ENCODE peak calls at places on chromosomes 12 and 14, in four cellular contexts. Y is K562, V is GM12878, H is SK-N-SH. A is an unnamed sample.

GRCh38 chr12:42124764-42125371 is 19.8 kb downstream of the GXYLT1 start:
- DNase-seq in Y (no peak), V (no peak), H (no peak), A (no peak)

GRCh38 chr12:110345176-110345651 is 58.3 kb downstream of the ANAPC7 start:
- DNase-seq in Y (no peak), V (no peak), H (no peak), A (no peak)

GRCh38 chr14:52950410-52950897 is 396 bp downstream of the FERMT2 start:
- DNase-seq in Y (no peak), V (no peak), H (peak), A (peak)

GRCh38 chr14:102323102-102323501 is 3.6 kb downstream of the ZNF839 start:
- DNase-seq in Y (no peak), V (no peak), H (peak), A (peak)

GRCh38 chr14:61668267-61668666 is 27.0 kb upstream of the HIF1A start:
- DNase-seq in Y (no peak), V (no peak), H (no peak), A (no peak)

GRCh38 chr12:2891240-2892053 is 756 bp downstream of the TULP3 start:
- DNase-seq in Y (peak), V (no peak), H (peak), A (peak)

GRCh38 chr12:66405395-66405794 is 103.1 kb downstream of the HELB start:
- DNase-seq in Y (no peak), V (no peak), H (no peak), A (no peak)

GRCh38 chr14:30214456-30215090 is 286.9 kb upstream of the PRKD1 start:
- DNase-seq in Y (peak), V (peak), H (peak), A (no peak)

GRCh38 chr12:18373176-18373575 is 111.9 kb downstream of the PIK3C2G start:
- DNase-seq in Y (no peak), V (no peak), H (no peak), A (no peak)

GRCh38 chr14:100429537-100429936 is 106.4 kb downstream of the SLC25A47 start:
- DNase-seq in Y (no peak), V (no peak), H (no peak), A (no peak)

GRCh38 chr14:51087024-51087423 is 7.9 kb downstream of the TRIM9 start:
- DNase-seq in Y (peak), V (no peak), H (no peak), A (peak)

GRCh38 chr14:104650981-104651875 is 38.2 kb upstream of the INF2 start:
- DNase-seq in Y (no peak), V (no peak), H (no peak), A (no peak)

GRCh38 chr14:78399316-78399889 is 229.2 kb downstream of the NRXN3 start:
- DNase-seq in Y (peak), V (no peak), H (no peak), A (peak)

GRCh38 chr12:50569876-50570275 is 65.1 kb downstream of the DIP2B start:
- DNase-seq in Y (no peak), V (no peak), H (no peak), A (no peak)

GRCh38 chr12:51351913-51352532 is 5.5 kb upstream of the CELA1 start:
- DNase-seq in Y (peak), V (no peak), H (peak), A (peak)

GRCh38 chr12:46775796-46776195 is 50.0 kb downstream of the SLC38A4 start:
- DNase-seq in Y (no peak), V (no peak), H (no peak), A (no peak)

GRCh38 chr12:46771268-46771837 is 54.4 kb downstream of the SLC38A4 start:
- DNase-seq in Y (no peak), V (no peak), H (no peak), A (no peak)

GRCh38 chr12:46773537-46773936 is 52.3 kb downstream of the SLC38A4 start:
- DNase-seq in Y (no peak), V (no peak), H (no peak), A (no peak)

GRCh38 chr12:46777587-46777986 is 48.2 kb downstream of the SLC38A4 start:
- DNase-seq in Y (no peak), V (no peak), H (no peak), A (no peak)

DNA sequence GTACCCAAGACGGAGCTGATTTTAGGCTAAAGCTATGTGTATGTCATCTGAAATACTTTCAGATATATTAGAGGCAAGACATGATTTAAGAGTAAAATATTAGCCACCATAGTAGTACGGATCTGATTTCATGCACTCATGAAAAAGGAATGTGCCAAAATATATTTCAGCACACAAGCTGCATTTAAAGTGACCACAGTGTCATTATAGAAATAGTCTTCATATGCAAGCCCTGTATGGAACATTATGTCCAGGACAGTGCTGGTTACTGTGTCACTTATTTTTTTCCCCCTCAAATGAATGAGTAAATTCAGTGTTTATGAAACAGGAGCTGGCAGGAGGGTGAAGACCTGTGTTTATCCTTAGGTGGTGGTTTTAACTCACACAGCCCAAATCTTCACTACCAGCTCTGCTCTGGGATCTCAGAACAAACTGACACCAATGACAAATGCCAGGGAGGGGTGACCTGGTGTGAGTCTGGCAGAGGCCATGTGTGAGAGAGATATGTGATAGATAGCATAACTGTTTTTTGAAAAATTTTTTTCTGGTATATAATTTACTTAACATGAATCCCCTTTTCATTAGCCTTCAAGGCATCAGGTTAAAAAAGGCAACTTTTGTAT is 51.7 kb downstream of the SLC38A4 start:
- DNase-seq in Y (no peak), V (no peak), H (no peak), A (no peak)
- TF ChIP-seq USF1 in Y (no peak), V (no peak), H (no peak), A (no peak)

GRCh38 chr12:90963946-90964345 is 9.0 kb upstream of the CCER1 start:
- DNase-seq in Y (no peak), V (no peak), H (no peak), A (no peak)
- TF ChIP-seq USF1 in Y (no peak), V (no peak), H (no peak), A (no peak)

DNA sequence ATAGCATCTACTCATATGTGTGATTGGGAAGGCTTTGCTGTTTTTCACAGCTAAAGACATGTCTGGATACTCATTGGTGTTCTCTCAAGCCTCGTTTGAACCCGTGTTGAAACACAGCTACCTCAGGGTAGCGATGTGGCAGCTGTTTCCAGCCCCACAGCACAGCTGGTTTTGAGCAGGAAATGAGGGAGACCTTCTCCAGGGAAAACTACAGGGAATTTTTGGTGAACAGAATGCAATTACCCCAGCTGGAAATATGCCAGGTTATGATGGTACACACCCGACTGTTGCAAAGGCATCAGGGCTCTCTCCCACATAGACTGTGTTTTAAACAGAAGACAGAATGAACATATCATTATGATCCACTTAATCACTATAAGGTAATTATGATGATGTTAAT is 828.9 kb downstream of the VRK1 start:
- DNase-seq in Y (no peak), V (no peak), H (no peak), A (no peak)
- TF ChIP-seq USF1 in Y (no peak), V (no peak), H (no peak), A (no peak)

DNA sequence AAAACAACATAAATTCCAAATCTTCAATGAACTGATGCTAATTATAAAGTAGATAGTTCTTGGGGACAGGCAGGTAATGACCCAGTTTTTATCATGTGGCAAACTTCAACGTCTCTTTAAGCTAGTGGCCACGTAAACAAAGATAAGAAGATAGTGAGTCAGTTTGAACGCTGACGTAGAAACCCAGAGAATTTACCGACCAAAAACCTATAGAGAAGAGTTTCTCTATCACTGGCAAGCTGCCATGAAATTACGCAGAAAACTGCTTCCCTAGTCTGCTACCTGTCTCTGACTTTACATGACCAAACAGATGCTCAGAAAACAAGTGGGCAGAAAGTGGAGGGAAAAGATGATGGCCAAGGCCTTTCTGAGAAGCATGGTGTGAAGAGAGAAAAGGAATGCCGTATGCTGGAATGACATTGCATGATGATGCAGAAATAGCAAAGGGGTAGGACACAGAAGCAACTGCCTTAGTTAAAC is 136.3 kb downstream of the ITPR2 start:
- DNase-seq in Y (peak), V (no peak), H (no peak), A (no peak)
- TF ChIP-seq USF1 in Y (no peak), V (no peak), H (no peak), A (no peak)

GRCh38 chr14:60114881-60115280 is 23.2 kb downstream of the PCNX4 start:
- DNase-seq in Y (no peak), V (no peak), H (no peak), A (no peak)

GRCh38 chr14:60111732-60112131 is 20.0 kb downstream of the PCNX4 start:
- DNase-seq in Y (no peak), V (no peak), H (no peak), A (no peak)

DNA sequence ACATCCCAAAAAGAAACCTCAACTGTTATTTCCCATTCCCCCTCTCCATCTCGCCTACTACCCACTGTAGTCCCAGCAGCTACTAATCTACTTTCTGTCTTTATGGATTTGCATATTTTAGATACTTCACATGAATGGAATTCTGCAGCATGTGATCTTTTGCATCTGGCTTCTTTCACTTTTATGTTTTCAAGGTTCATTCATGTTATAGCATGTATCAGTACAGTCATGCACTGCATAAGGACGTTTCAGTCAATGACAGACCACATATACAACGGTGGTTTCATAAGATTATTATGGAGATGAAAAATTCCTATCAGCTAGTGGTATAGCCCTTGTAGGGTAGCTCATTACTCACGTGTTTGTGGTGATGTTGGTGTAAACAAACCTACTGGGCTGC is 24.5 kb downstream of the PCNX4 start:
- DNase-seq in Y (no peak), V (no peak), H (no peak), A (no peak)
- TF ChIP-seq USF1 in Y (no peak), V (no peak), H (no peak), A (no peak)

GRCh38 chr12:49501895-49502294 is 36.9 kb upstream of the KCNH3 start:
- DNase-seq in Y (no peak), V (no peak), H (no peak), A (no peak)

GRCh38 chr12:49502590-49502989 is 36.2 kb upstream of the KCNH3 start:
- DNase-seq in Y (no peak), V (no peak), H (no peak), A (no peak)

GRCh38 chr12:49507139-49507538 is 31.7 kb upstream of the KCNH3 start:
- DNase-seq in Y (no peak), V (no peak), H (no peak), A (no peak)

GRCh38 chr12:49505672-49506071 is 33.2 kb upstream of the KCNH3 start:
- DNase-seq in Y (no peak), V (no peak), H (no peak), A (no peak)

GRCh38 chr12:49503674-49504180 is 35.1 kb upstream of the KCNH3 start:
- DNase-seq in Y (no peak), V (no peak), H (no peak), A (no peak)
- TF ChIP-seq USF1 in Y (no peak), V (no peak), H (no peak), A (no peak)

GRCh38 chr12:123076604-123077297 is 74.1 kb downstream of the PITPNM2 start:
- DNase-seq in Y (no peak), V (no peak), H (peak), A (no peak)
- TF ChIP-seq USF1 in Y (no peak), V (no peak), H (no peak), A (no peak)

DNA sequence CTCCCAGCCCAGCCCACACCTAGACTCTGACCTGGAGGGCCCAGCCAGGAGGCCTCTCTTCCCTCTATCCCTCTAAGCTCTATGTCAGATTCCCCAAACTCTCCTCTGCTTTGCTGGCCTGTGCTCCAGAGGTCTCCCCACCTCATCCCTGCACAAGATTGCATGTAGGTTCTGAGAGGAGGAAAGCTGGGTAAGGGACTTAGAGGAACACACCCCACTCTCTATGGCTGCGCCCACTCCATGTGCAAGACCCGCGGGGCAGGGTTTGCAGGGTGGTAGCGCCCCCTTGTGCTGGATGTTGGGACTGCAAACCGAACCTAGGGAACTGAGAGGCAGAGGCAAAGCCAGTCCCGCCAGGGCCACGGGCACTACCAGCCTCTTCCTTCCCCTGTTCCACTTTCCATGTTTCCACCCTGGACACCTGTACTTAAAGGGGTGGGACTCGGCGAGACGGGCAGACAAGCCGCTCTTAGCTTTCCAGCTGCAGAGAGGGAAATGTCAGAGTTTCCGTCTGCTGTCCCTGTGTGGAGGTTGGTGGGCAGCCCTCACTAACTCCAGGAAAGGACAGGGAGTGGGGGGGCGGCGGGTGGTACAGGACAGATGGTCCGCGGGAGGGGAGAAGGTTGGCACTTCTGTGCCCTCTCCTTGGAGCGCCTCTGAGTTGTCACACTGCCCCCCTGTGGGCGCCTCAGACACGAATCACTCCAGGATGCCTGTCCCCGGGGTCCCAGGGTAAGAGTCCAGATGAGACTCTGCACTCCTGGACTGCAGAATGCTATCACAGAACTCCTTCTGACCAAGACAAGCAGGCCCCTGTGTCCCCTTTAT is 16.8 kb downstream of the MMP14 start:
- DNase-seq in Y (peak), V (peak), H (peak), A (peak)
- TF ChIP-seq USF1 in Y (no peak), V (no peak), H (no peak), A (no peak)